ENCODE peak calls at places on chromosomes 4 and X, in eight cellular contexts. M is mesendoderm, X is GM12878, I is upper lobe of right lung, N is astrocyte of the spinal cord, B is AG04449, H is cardiac fibroblast, W is PC-3. Y is an unnamed sample.

GRCh38 chr4:143348233-143349077 is 11.8 kb downstream of the GAB1 start:
- DNase-seq in M (no peak), X (no peak), I (no peak), N (no peak), B (no peak), H (no peak), W (no peak), Y (no peak)

GRCh38 chr4:36260714-36261113 is 16.4 kb upstream of the ARAP2 start:
- DNase-seq in M (no peak), X (no peak), I (no peak), N (no peak), B (no peak), H (no peak), W (no peak), Y (no peak)

GRCh38 chr4:37685211-37685725 is 908 bp downstream of the RELL1 start:
- DNase-seq in M (peak; percentile 46), X (no peak), I (no peak), N (peak; percentile 65), B (no peak), H (peak; percentile 67), W (no peak), Y (no peak)

GRCh38 chrX:72309297-72310071 is 3.8 kb upstream of the CITED1 start:
- DNase-seq in M (peak; percentile 58), X (no peak), I (no peak), N (no peak), B (no peak), H (no peak), W (no peak), Y (no peak)

GRCh38 chrX:133188631-133189030 is 29.5 kb downstream of the TFDP3 start:
- DNase-seq in M (no peak), X (no peak), I (no peak), N (no peak), B (no peak), H (no peak), W (no peak), Y (no peak)

GRCh38 chr4:125434136-125434535 is 119.4 kb downstream of the FAT4 start:
- DNase-seq in M (no peak), X (no peak), I (no peak), N (no peak), B (no peak), H (peak; percentile 86), W (no peak), Y (no peak)

GRCh38 chr4:83516042-83516772 is 19.7 kb upstream of the GPAT3 start:
- DNase-seq in M (no peak), X (no peak), I (no peak), N (peak; percentile 63), B (peak; percentile 17), H (peak; percentile 66), W (peak; percentile 93), Y (peak; percentile 80)

GRCh38 chr4:99462875-99463464 is 27.8 kb upstream of the ADH7 start:
- DNase-seq in M (peak; percentile 80), X (peak; percentile 24), I (no peak), N (peak; percentile 76), B (no peak), H (peak; percentile 83), W (peak; percentile 75), Y (peak; percentile 86)

GRCh38 chrX:53288173-53288572 is 6.8 kb upstream of the IQSEC2 start:
- DNase-seq in M (peak; percentile 83), X (no peak), I (no peak), N (peak; percentile 23), B (no peak), H (no peak), W (no peak), Y (no peak)

GRCh38 chrX:95950679-95951078 is 734.0 kb upstream of the DIAPH2 start:
- DNase-seq in M (no peak), X (no peak), I (no peak), N (no peak), B (no peak), H (no peak), W (no peak), Y (no peak)

GRCh38 chrX:49767231-49767630 is 61.9 kb upstream of the PAGE4 start:
- DNase-seq in M (no peak), X (no peak), I (no peak), N (no peak), B (no peak), H (no peak), W (no peak), Y (no peak)

GRCh38 chr4:2964077-2964471 is 703 bp downstream of the GRK4 start:
- DNase-seq in M (no peak), X (no peak), I (no peak), N (no peak), B (no peak), H (no peak), W (no peak), Y (no peak)

GRCh38 chr4:24768604-24769003 is 26.8 kb upstream of the SOD3 start:
- DNase-seq in M (no peak), X (no peak), I (no peak), N (no peak), B (no peak), H (no peak), W (no peak), Y (no peak)

GRCh38 chr4:165398570-165398969 is 19.8 kb downstream of the CPE start:
- DNase-seq in M (peak; percentile 80), X (no peak), I (no peak), N (peak; percentile 69), B (no peak), H (peak; percentile 46), W (no peak), Y (no peak)

GRCh38 chrX:40058719-40059118 is 39.0 kb downstream of the BCOR start:
- DNase-seq in M (no peak), X (no peak), I (peak; percentile 62), N (no peak), B (no peak), H (no peak), W (no peak), Y (no peak)

GRCh38 chrX:153725039-153725831 is 579 bp downstream of the ABCD1 start:
- DNase-seq in M (peak; percentile 51), X (no peak), I (no peak), N (no peak), B (no peak), H (no peak), W (peak; percentile 19), Y (peak; percentile 56)

GRCh38 chrX:153728095-153728494 is 3.4 kb downstream of the ABCD1 start:
- DNase-seq in M (no peak), X (no peak), I (no peak), N (no peak), B (no peak), H (no peak), W (no peak), Y (peak; percentile 74)

GRCh38 chrX:153727108-153727931 is 2.7 kb downstream of the ABCD1 start:
- DNase-seq in M (peak; percentile 24), X (no peak), I (peak; percentile 74), N (peak; percentile 9), B (no peak), H (no peak), W (peak; percentile 50), Y (peak; percentile 92)

GRCh38 chrX:153725832-153726285 is 1.2 kb downstream of the ABCD1 start:
- DNase-seq in M (no peak), X (no peak), I (no peak), N (no peak), B (no peak), H (no peak), W (peak; percentile 12), Y (no peak)

GRCh38 chrX:153726286-153727107 is 1.8 kb downstream of the ABCD1 start:
- DNase-seq in M (peak; percentile 96), X (peak; percentile 48), I (peak; percentile 82), N (peak; percentile 56), B (no peak), H (peak; percentile 51), W (peak; percentile 31), Y (peak; percentile 95)
- H3K4me3 ChIP-seq in M (no peak overlapping the region), X (no peak overlapping the region), I (peak overlapping the region; percentile 38), N (peak overlapping the region; percentile 17), B (peak overlapping the region; percentile 27), H (no peak overlapping the region), W (peak overlapping the region; percentile 82), Y (peak overlapping the region; percentile 51)

DNA sequence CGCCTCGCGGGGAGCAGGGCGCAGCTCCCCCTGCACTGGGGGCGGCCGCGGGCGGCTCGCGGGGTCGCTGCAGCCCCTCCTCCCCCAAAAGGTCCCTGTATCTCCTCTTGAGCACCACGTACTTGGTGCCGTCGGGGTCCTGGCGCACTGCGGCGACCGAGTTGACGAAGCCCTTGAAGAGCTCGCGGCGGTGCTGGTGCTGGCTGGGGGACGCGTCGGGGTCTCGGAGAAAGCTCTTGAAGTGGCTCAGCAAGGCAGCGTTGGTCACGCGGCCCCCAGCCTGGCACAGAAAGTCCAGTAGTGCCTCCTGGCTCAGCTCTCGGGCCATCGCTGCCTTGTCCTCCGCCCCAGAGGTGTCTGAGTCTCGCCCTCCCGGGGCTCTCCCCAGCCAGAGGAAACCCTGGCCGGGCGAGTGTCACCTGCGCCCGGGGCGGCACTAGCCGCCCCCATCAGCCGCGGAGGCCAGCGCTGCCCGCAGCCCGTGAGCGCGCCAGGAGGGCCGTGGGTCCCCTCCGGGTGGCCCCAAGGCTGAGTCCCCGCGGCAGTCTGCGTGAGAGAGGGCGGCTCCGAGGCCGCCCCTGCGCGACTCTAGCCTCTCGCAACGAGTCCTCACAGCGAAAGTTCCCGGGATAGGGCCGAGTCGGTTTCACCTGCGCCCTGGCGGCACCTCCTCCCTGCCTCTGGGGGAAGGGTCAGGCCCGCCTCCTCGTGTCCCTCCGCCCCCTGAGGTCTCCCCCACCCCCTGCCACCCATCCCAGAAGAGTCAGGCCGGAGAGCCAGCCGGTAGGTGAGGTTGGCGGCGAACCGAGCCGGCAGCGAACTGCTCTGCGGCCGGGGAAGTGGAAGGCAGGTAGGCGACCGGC is at the start of gene SOWAHB:
- DNase-seq in M (peak; percentile 79), X (no peak), I (peak; percentile 93), N (no peak), B (no peak), H (no peak), W (peak; percentile 84), Y (peak; percentile 84)
- H3K4me3 ChIP-seq in M (peak within 1 kb of the TSS; percentile 23), X (peak within 1 kb of the TSS; percentile 67), I (peak within 1 kb of the TSS; percentile 55), N (peak within 1 kb of the TSS; percentile 39), B (peak within 1 kb of the TSS; percentile 48), H (peak within 1 kb of the TSS; percentile 30), W (peak within 1 kb of the TSS; percentile 83), Y (peak within 1 kb of the TSS; percentile 55)

GRCh38 chrX:12973561-12974216 is 1.2 kb upstream of the TMSB4X start:
- DNase-seq in M (no peak), X (no peak), I (peak; percentile 64), N (no peak), B (no peak), H (no peak), W (no peak), Y (no peak)

GRCh38 chrX:12975670-12975965 is 708 bp downstream of the TMSB4X start:
- DNase-seq in M (no peak), X (no peak), I (peak; percentile 68), N (no peak), B (no peak), H (no peak), W (peak; percentile 23), Y (no peak)

GRCh38 chrX:12972867-12973560 is 1.9 kb upstream of the TMSB4X start:
- DNase-seq in M (no peak), X (no peak), I (no peak), N (no peak), B (no peak), H (peak; percentile 2), W (no peak), Y (peak; percentile 35)

GRCh38 chrX:12974797-12975669 is at the start of gene TMSB4X:
- DNase-seq in M (peak; percentile 87), X (no peak), I (peak; percentile 92), N (peak; percentile 86), B (no peak), H (peak; percentile 86), W (peak; percentile 81), Y (peak; percentile 80)

GRCh38 chrX:12974217-12974796 is 603 bp upstream of the TMSB4X start:
- DNase-seq in M (peak; percentile 59), X (no peak), I (peak; percentile 80), N (peak; percentile 76), B (no peak), H (peak; percentile 83), W (peak; percentile 57), Y (peak; percentile 91)
- H3K4me3 ChIP-seq in M (peak overlapping the region; percentile 16), X (peak overlapping the region; percentile 78), I (peak overlapping the region; percentile 70), N (peak overlapping the region; percentile 91), B (peak overlapping the region; percentile 79), H (peak overlapping the region; percentile 73), W (peak overlapping the region; percentile 92), Y (peak overlapping the region; percentile 78)

GRCh38 chr4:1470393-1470670 is 64.1 kb upstream of the NKX1-1 start:
- DNase-seq in M (no peak), X (no peak), I (no peak), N (no peak), B (no peak), H (no peak), W (no peak), Y (no peak)
- H3K4me3 ChIP-seq in M (no peak overlapping the region), X (no peak overlapping the region), I (no peak overlapping the region), N (no peak overlapping the region), B (no peak overlapping the region), H (no peak overlapping the region), W (no peak overlapping the region), Y (no peak overlapping the region)

Y was measured in osteoblast.